ENCODE peak calls at places on chromosomes 3 and 15, in eight cellular contexts. K is AG10803; J is GM19239; B is nephron progenitor cell; E is fibroblast of pulmonary artery; C is naive thymus-derived CD4-positive, alpha-beta T cell; W is HFFc6; S is H4. L is an unnamed sample.

GRCh38 chr3:188901126-188901525 is 270.6 kb upstream of the TPRG1 start:
- DNase-seq in C (no peak), W (peak; percentile 37), K (peak; percentile 38), S (no peak), J (no peak), B (no peak), E (no peak), L (no peak)

GRCh38 chr15:48650931-48651330 is 5.4 kb upstream of the FBN1 start:
- DNase-seq in W (no peak), K (peak; percentile 61), J (no peak), B (no peak), C (no peak), E (no peak), S (no peak), L (no peak)

GRCh38 chr15:81619002-81619401 is 245.0 kb upstream of the TMC3 start:
- DNase-seq in S (no peak), C (no peak), J (no peak), E (no peak), B (no peak), W (no peak), K (no peak), L (no peak)

GRCh38 chr3:64684715-64685261 is 3.0 kb downstream of the ADAMTS9 start:
- DNase-seq in B (peak; percentile 44), K (peak; percentile 48), S (no peak), E (peak; percentile 59), C (no peak), W (no peak), J (no peak), L (no peak)

GRCh38 chr15:57747206-57747605 is 40.7 kb downstream of the POLR2M start:
- DNase-seq in E (no peak), J (peak; percentile 12), W (no peak), K (no peak), B (no peak), C (no peak), S (no peak), L (no peak)

GRCh38 chr15:40948706-40949473 is 4.4 kb upstream of the CHAC1 start:
- DNase-seq in S (no peak), W (no peak), C (no peak), J (no peak), B (no peak), E (no peak), K (no peak), L (no peak)

GRCh38 chr3:52181543-52181942 is 16.4 kb upstream of the ALAS1 start:
- DNase-seq in W (peak; percentile 39), S (no peak), J (no peak), B (no peak), E (peak; percentile 78), C (no peak), K (peak; percentile 65), L (peak; percentile 22)

GRCh38 chr15:30953731-30954378 is 37.6 kb downstream of the MTMR10 start:
- DNase-seq in S (peak; percentile 80), C (no peak), B (no peak), J (no peak), K (peak; percentile 93), E (peak; percentile 82), W (peak; percentile 96), L (peak; percentile 85)

GRCh38 chr3:30340500-30340899 is 265.9 kb upstream of the TGFBR2 start:
- DNase-seq in W (no peak), S (no peak), J (no peak), C (no peak), B (no peak), E (no peak), K (no peak), L (no peak)

GRCh38 chr15:38781196-38781595 is 216.6 kb upstream of the RASGRP1 start:
- DNase-seq in S (no peak), W (no peak), C (no peak), B (no peak), J (no peak), K (peak; percentile 53), E (no peak), L (no peak)

GRCh38 chr3:49120096-49120437 is 556 bp downstream of the USP19 start:
- DNase-seq in B (no peak), C (peak; percentile 21), E (no peak), J (no peak), S (no peak), W (no peak), K (no peak), L (no peak)

GRCh38 chr3:137692803-137693431 is 71.2 kb upstream of the SOX14 start:
- DNase-seq in E (no peak), W (no peak), C (no peak), B (peak; percentile 53), J (no peak), S (no peak), K (no peak), L (no peak)

GRCh38 chr3:119589087-119589773 is 8.5 kb upstream of the PLA1A start:
- DNase-seq in B (no peak), S (no peak), W (no peak), C (no peak), K (no peak), J (no peak), E (no peak), L (no peak)